ENCODE peak calls at places on chromosome 4, in seven cellular contexts. G is fibroblast of lung; E is NCI-H1694 treated with DMSO at 0.1 percent for 48 hours; A is WTC11; D is stimulated activated CD4-positive, alpha-beta T cell treated with anti-CD3 and anti-CD28 coated beads, Interleukin-4, amount 100 ng/mL, for 1 hour; I is psoas muscle; B is NCI-H1092. R is an unnamed sample.

GRCh38 chr4:5905714-5906113 is 12.8 kb upstream of the CRMP1 start:
- DNase-seq in G (no peak), E (no peak), A (peak; percentile 48), D (no peak), I (no peak), B (no peak), R (no peak)

GRCh38 chr4:184583738-184584502 is 65.3 kb downstream of the CASP3 start:
- DNase-seq in G (no peak), E (no peak), A (no peak), D (peak; percentile 23), I (no peak), B (no peak), R (no peak)

GRCh38 chr4:48403779-48404178 is 62.5 kb downstream of the SLAIN2 start:
- DNase-seq in G (no peak), E (no peak), A (no peak), D (no peak), I (no peak), B (no peak), R (no peak)

GRCh38 chr4:4868506-4869379 is 9.3 kb downstream of the MSX1 start:
- DNase-seq in G (no peak), E (no peak), A (no peak), D (no peak), I (no peak), B (no peak), R (no peak)

GRCh38 chr4:141329174-141329569 is 108.5 kb downstream of the ZNF330 start:
- DNase-seq in G (peak; percentile 95), E (no peak), A (no peak), D (no peak), I (no peak), B (no peak), R (no peak)

GRCh38 chr4:184475096-184475461 is 729 bp upstream of the IRF2 start:
- DNase-seq in G (peak; percentile 71), E (no peak), A (peak; percentile 31), D (peak; percentile 69), I (peak; percentile 82), B (no peak), R (peak; percentile 58)

GRCh38 chr4:152957437-152958185 is 21.5 kb downstream of the FHDC1 start:
- DNase-seq in G (no peak), E (no peak), A (no peak), D (no peak), I (no peak), B (no peak), R (no peak)

GRCh38 chr4:7206385-7206784 is 14.0 kb downstream of the SORCS2 start:
- DNase-seq in G (peak; percentile 37), E (no peak), A (no peak), D (no peak), I (no peak), B (no peak), R (no peak)

GRCh38 chr4:140719693-140720092 is 36.5 kb downstream of the TBC1D9 start:
- DNase-seq in G (no peak), E (no peak), A (no peak), D (no peak), I (no peak), B (no peak), R (no peak)

R was measured in activated naive CD4-positive, alpha-beta T cell treated with anti-CD3 and anti-CD28 coated beads, Interleukin-2, amount 50 U/mL, for 72 hours.